ENCODE peak calls at places on chromosomes 2 and 18, in six cellular contexts. U is colonic mucosa, W is cardiac muscle cell, D is WERI-Rb-1, E is thoracic aorta, G is body of pancreas. C is an unnamed sample.

GRCh38 chr18:32968228-32968627 is 195.4 kb upstream of the KLHL14 start:
- DNase-seq in U (no peak), W (peak; percentile 1), D (no peak), E (no peak), G (no peak), C (no peak)

GRCh38 chr18:3683483-3683882 is 233.5 kb downstream of the TGIF1 start:
- DNase-seq in U (no peak), W (no peak), D (no peak), E (no peak), G (no peak), C (no peak)

GRCh38 chr2:73069041-73069854 is 2.3 kb downstream of the SFXN5 start:
- DNase-seq in U (no peak), W (peak; percentile 17), D (no peak), E (no peak), G (no peak), C (no peak)

GRCh38 chr2:164000171-164000570 is 264.4 kb upstream of the FIGN start:
- DNase-seq in U (no peak), W (no peak), D (no peak), E (no peak), G (no peak), C (no peak)

GRCh38 chr2:110768591-110768990 is 36.2 kb downstream of the ACOXL start:
- DNase-seq in U (no peak), W (no peak), D (no peak), E (no peak), G (no peak), C (no peak)

GRCh38 chr2:24459224-24459799 is 31.7 kb upstream of the NCOA1 start:
- DNase-seq in U (no peak), W (no peak), D (no peak), E (no peak), G (no peak), C (no peak)

GRCh38 chr2:118693287-118693822 is 154.1 kb downstream of the EN1 start:
- DNase-seq in U (no peak), W (no peak), D (no peak), E (no peak), G (no peak), C (no peak)

GRCh38 chr2:238425979-238426567 is 654 bp upstream of the ASB1 start:
- DNase-seq in U (no peak), W (peak; percentile 85), D (peak; percentile 64), E (no peak), G (peak; percentile 26), C (no peak)

GRCh38 chr2:25228848-25229674 is 60.7 kb upstream of the POMC start:
- DNase-seq in U (peak; percentile 69), W (peak; percentile 86), D (peak; percentile 91), E (no peak), G (peak; percentile 68), C (peak; percentile 37)

GRCh38 chr18:79791141-79791972 is 6.4 kb upstream of the KCNG2 start:
- DNase-seq in U (no peak), W (peak; percentile 100), D (no peak), E (no peak), G (peak; percentile 25), C (no peak)

GRCh38 chr2:26033270-26033768 is 565 bp upstream of the RAB10 start:
- DNase-seq in U (peak; percentile 88), W (peak; percentile 87), D (no peak), E (peak; percentile 41), G (no peak), C (no peak)

GRCh38 chr2:214203744-214204289 is 207.0 kb upstream of the VWC2L start:
- DNase-seq in U (no peak), W (no peak), D (peak; percentile 26), E (no peak), G (no peak), C (no peak)

GRCh38 chr2:161370981-161371380 is 45.1 kb upstream of the TBR1 start:
- DNase-seq in U (no peak), W (no peak), D (no peak), E (no peak), G (no peak), C (no peak)

GRCh38 chr2:109187711-109188484 is 58.9 kb downstream of the SH3RF3 start:
- DNase-seq in U (no peak), W (no peak), D (no peak), E (no peak), G (no peak), C (no peak)

GRCh38 chr2:215421859-215422461 is 13.9 kb downstream of the FN1 start:
- DNase-seq in U (no peak), W (peak; percentile 75), D (no peak), E (no peak), G (no peak), C (no peak)

GRCh38 chr2:212299943-212300342 is 238.7 kb downstream of the ERBB4 start:
- DNase-seq in U (no peak), W (no peak), D (no peak), E (no peak), G (no peak), C (no peak)

GRCh38 chr2:167136876-167137579 is 248.7 kb downstream of the XIRP2 start:
- DNase-seq in U (no peak), W (no peak), D (no peak), E (no peak), G (no peak), C (no peak)

GRCh38 chr2:173657996-173658717 is 303.5 kb downstream of the CDCA7 start:
- DNase-seq in U (no peak), W (peak; percentile 94), D (no peak), E (no peak), G (no peak), C (no peak)

GRCh38 chr2:50674876-50675275 is 357.1 kb downstream of the NRXN1 start:
- DNase-seq in U (no peak), W (peak; percentile 0), D (peak; percentile 15), E (no peak), G (no peak), C (no peak)

DNA sequence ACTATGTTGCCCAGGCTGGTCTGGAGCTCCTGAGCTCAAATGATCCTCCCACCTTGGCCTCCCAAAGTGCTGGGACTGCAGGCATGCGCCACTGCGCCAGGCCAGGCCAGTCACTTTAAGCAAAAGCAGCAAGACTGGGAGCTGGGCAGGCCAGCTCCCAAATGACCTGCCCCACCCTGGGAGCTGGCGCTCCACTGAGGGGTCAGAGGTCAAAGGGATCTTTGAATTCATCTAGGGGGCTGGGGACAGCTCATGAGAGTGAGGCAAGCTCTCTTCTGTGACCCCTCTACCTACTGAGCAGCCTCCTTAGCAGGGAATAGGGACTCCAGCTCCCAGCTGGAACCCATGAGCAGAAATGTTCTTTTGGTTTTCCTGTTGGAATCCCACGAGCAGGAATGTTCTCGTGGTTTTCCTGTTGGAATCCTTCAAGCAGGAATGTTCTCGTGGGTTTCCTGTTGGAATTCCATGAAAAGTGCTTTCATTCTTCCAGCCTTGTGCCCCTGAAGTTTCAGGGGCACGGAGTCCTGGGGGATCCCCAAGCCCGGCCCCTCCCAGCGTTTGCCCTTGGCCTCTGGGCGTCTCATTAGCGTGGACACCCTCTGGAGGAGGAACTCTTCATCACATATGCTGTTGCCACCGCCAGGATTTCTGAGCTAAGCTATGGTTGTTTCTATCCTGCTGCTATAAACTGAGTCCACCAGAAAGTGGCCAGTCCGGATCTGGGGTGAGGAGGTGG is 162.0 kb upstream of the HAAO start:
- DNase-seq in U (no peak), W (peak; percentile 89), D (no peak), E (no peak), G (no peak), C (no peak)
- TF ChIP-seq CTCF in U (no peak), W (peak; percentile 46), D (no peak), E (no peak), G (no peak), C (no peak)

GRCh38 chr2:75192496-75192895 is 6.8 kb downstream of the TACR1 start:
- DNase-seq in U (no peak), W (no peak), D (no peak), E (no peak), G (no peak), C (no peak)

GRCh38 chr2:75186829-75187228 is 12.5 kb downstream of the TACR1 start:
- DNase-seq in U (no peak), W (peak; percentile 41), D (no peak), E (no peak), G (no peak), C (no peak)

GRCh38 chr2:75194184-75194868 is 5.0 kb downstream of the TACR1 start:
- DNase-seq in U (no peak), W (no peak), D (no peak), E (no peak), G (no peak), C (no peak)

GRCh38 chr2:75195076-75195691 is 4.1 kb downstream of the TACR1 start:
- DNase-seq in U (no peak), W (no peak), D (no peak), E (no peak), G (no peak), C (no peak)

GRCh38 chr2:75190271-75190990 is 8.9 kb downstream of the TACR1 start:
- DNase-seq in U (no peak), W (no peak), D (no peak), E (no peak), G (no peak), C (no peak)
- H3K27ac ChIP-seq in U (no peak overlapping the region), W (no peak overlapping the region), D (no peak overlapping the region), E (no peak overlapping the region), G (no peak overlapping the region), C (no peak overlapping the region)

DNA sequence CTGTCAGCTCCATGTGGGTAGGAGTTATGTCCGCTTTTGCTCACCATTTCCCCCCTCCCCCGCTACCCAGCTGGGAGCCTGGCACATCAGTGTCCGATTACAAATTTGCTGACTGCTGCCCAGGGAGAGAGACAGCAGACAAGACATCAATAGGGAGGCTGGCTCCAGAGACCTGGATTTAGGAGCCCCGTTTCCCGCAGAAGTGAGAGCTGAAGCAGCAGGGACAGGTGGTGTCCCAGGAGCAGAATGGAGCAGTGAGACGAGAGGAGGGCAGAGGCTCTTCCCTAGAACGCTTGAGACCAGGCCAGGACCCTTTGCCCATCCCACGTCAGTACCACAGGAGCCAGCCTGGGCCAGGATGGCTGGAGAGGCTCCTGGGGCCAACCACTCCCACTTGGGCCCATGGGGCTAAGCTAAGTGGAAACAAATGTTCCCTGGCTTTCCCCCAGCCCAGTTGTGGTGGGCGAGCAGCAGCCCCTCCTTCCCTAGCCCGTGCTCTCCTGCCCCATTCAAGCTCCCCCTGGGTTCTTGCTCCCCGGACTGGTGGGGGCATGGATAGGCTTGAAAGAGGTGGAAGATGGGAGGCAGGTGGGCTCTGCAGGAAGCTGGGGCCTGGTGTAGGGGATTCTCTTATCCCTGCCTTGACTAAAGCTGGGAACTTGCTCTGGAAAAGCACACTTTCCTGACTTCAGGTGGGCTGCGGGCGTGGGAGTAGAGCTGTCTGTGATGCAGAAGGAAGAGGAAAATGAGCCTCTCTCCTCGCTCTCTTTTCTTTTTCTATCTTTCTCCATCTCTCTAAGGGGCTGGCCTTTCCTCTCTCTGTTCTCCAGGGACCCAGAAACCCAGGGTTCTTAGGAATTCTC is 4.1 kb upstream of the WNT6 start:
- DNase-seq in U (no peak), W (no peak), D (peak; percentile 4), E (no peak), G (no peak), C (no peak)
- H3K27me3 ChIP-seq in U (peaks cover 48% of the 10 kb centered on the region), W (peaks cover 95% of the 10 kb centered on the region), D (peaks cover 18% of the 10 kb centered on the region), E (peaks cover 11% of the 10 kb centered on the region), G (peaks cover 8% of the 10 kb centered on the region), C (peaks cover 76% of the 10 kb centered on the region)

GRCh38 chr2:104444392-104444791 is 409.5 kb upstream of the POU3F3 start:
- DNase-seq in U (no peak), W (no peak), D (no peak), E (no peak), G (no peak), C (no peak)

GRCh38 chr2:104448661-104449410 is 405.1 kb upstream of the POU3F3 start:
- DNase-seq in U (no peak), W (no peak), D (no peak), E (no peak), G (no peak), C (no peak)

GRCh38 chr2:104444840-104445239 is 409.1 kb upstream of the POU3F3 start:
- DNase-seq in U (no peak), W (no peak), D (no peak), E (no peak), G (no peak), C (no peak)

GRCh38 chr2:104452558-104452957 is 401.4 kb upstream of the POU3F3 start:
- DNase-seq in U (no peak), W (no peak), D (no peak), E (no peak), G (no peak), C (no peak)

GRCh38 chr2:104447831-104448434 is 406.0 kb upstream of the POU3F3 start:
- DNase-seq in U (no peak), W (no peak), D (no peak), E (no peak), G (no peak), C (no peak)
- TF ChIP-seq CTCF in U (no peak), W (no peak), D (no peak), E (no peak), G (no peak), C (no peak)

C was measured in CD4-positive, alpha-beta T cell.